ENCODE peak calls at places on chromosomes 1 and 21, in six cellular contexts. E is activated CD8-positive, alpha-beta memory T cell treated with anti-CD3 and anti-CD28 coated beads for 4 hours; V is AG04449; I is AG08396; S is stomach; D is GM13977. A is an unnamed sample.

GRCh38 chr21:25710550-25710949 is 24.2 kb downstream of the ATP5PF start:
- DNase-seq in E (no peak), V (no peak), I (no peak), S (no peak), D (no peak), A (no peak)

GRCh38 chr1:113109908-113110554 is 37.0 kb downstream of the LRIG2 start:
- DNase-seq in E (no peak), V (peak; percentile 91), I (peak; percentile 77), S (no peak), D (no peak), A (peak; percentile 90)

GRCh38 chr21:15841856-15842564 is 112.2 kb downstream of the USP25 start:
- DNase-seq in E (no peak), V (peak; percentile 33), I (peak; percentile 21), S (no peak), D (no peak), A (no peak)

GRCh38 chr1:116147972-116148371 is 36.8 kb downstream of the MAB21L3 start:
- DNase-seq in E (no peak), V (no peak), I (no peak), S (no peak), D (no peak), A (no peak)

GRCh38 chr1:6585841-6586240 is 6.0 kb downstream of the ZBTB48 start:
- DNase-seq in E (no peak), V (no peak), I (peak; percentile 2), S (no peak), D (no peak), A (no peak)

GRCh38 chr21:32298658-32299081 is at the start of gene MRAP:
- DNase-seq in E (no peak), V (no peak), I (no peak), S (no peak), D (no peak), A (no peak)

GRCh38 chr1:116255486-116255885 is 117.6 kb upstream of the ATP1A1 start:
- DNase-seq in E (no peak), V (no peak), I (no peak), S (no peak), D (no peak), A (no peak)

GRCh38 chr1:7013833-7014639 is 228.8 kb downstream of the CAMTA1 start:
- DNase-seq in E (no peak), V (no peak), I (no peak), S (no peak), D (no peak), A (no peak)

GRCh38 chr1:34851431-34852105 is 8.0 kb downstream of the SMIM12 start:
- DNase-seq in E (no peak), V (no peak), I (no peak), S (peak; percentile 73), D (no peak), A (no peak)